ENCODE peak calls at places on chromosomes 6 and 20, in six cellular contexts. C is hepatocyte, N is MCF 10A, P is uterus, T is fibroblast of lung, I is cardiac muscle cell. S is an unnamed sample.
A peak's percentile ranks its signal among the peaks of the same experiment; 100 is the strongest.

GRCh38 chr6:165439928-165440554 is 130.6 kb upstream of the C6orf118 start:
- DNase-seq in T (peak; percentile 75), I (peak; percentile 84), P (no peak), C (peak; percentile 68), N (peak; percentile 54), S (no peak)

GRCh38 chr6:101397199-101397598 is 3.7 kb downstream of the GRIK2 start:
- DNase-seq in N (peak; percentile 58), T (peak; percentile 2), I (peak; percentile 33), P (no peak), C (no peak), S (no peak)

GRCh38 chr6:123830110-123830509 is 26.4 kb downstream of the NKAIN2 start:
- DNase-seq in C (no peak), T (no peak), N (no peak), I (peak; percentile 0), P (no peak), S (no peak)

GRCh38 chr20:53578492-53579222 is 15.0 kb downstream of the ZNF217 start:
- DNase-seq in C (peak; percentile 92), N (peak; percentile 91), I (peak; percentile 95), P (peak; percentile 45), T (peak; percentile 95), S (peak; percentile 72)

GRCh38 chr6:87700729-87701675 is 1.0 kb downstream of the AKIRIN2 start:
- DNase-seq in P (peak; percentile 25), C (peak; percentile 71), N (peak; percentile 81), T (peak; percentile 78), I (peak; percentile 51), S (peak; percentile 40)

GRCh38 chr20:37688093-37688492 is 5.7 kb upstream of the CTNNBL1 start:
- DNase-seq in T (no peak), I (no peak), P (no peak), C (no peak), N (no peak), S (no peak)

GRCh38 chr20:48776306-48776705 is 51.5 kb downstream of the PREX1 start:
- DNase-seq in C (no peak), T (peak; percentile 54), P (no peak), I (peak; percentile 66), N (no peak), S (no peak)

GRCh38 chr6:4021862-4022715 is 56.8 kb downstream of the FAM217A start:
- DNase-seq in N (peak; percentile 44), I (no peak), P (no peak), C (no peak), T (no peak), S (no peak)

GRCh38 chr20:23094927-23095326 is 8.8 kb upstream of the CD93 start:
- DNase-seq in I (peak; percentile 58), T (no peak), N (peak; percentile 92), P (no peak), C (no peak), S (peak; percentile 90)

GRCh38 chr6:107819976-107820551 is 4.0 kb downstream of the SCML4 start:
- DNase-seq in I (peak; percentile 5), P (no peak), N (peak; percentile 74), C (peak; percentile 36), T (no peak), S (peak; percentile 74)

GRCh38 chr6:104638841-104639290 is 220.9 kb downstream of the HACE1 start:
- DNase-seq in T (peak; percentile 20), C (no peak), N (peak; percentile 53), I (peak; percentile 87), P (no peak), S (peak; percentile 17)

GRCh38 chr20:47062226-47062880 is 167.7 kb downstream of the EYA2 start:
- DNase-seq in N (no peak), T (no peak), C (no peak), P (no peak), I (no peak), S (no peak)

GRCh38 chr6:76222189-76222588 is 149.7 kb upstream of the IMPG1 start:
- DNase-seq in C (no peak), N (no peak), P (no peak), I (no peak), T (no peak), S (no peak)

GRCh38 chr6:36204068-36204753 is 7.7 kb downstream of the BRPF3 start:
- DNase-seq in T (no peak), I (no peak), C (no peak), P (no peak), N (no peak), S (no peak)

GRCh38 chr20:8435251-8436035 is 303.4 kb downstream of the PLCB1 start:
- DNase-seq in P (no peak), T (no peak), I (peak; percentile 15), N (no peak), C (no peak), S (no peak)

GRCh38 chr6:24666097-24666615 is 543 bp downstream of the TDP2 start:
- DNase-seq in C (peak; percentile 66), I (peak; percentile 45), T (peak; percentile 24), N (no peak), P (peak; percentile 37), S (no peak)

GRCh38 chr6:26121141-26122004 is 34.1 kb downstream of the HFE start:
- DNase-seq in I (no peak), C (peak; percentile 30), N (no peak), T (peak; percentile 39), P (no peak), S (no peak)

GRCh38 chr6:76435174-76435573 is 362.7 kb upstream of the IMPG1 start:
- DNase-seq in N (no peak), T (no peak), I (peak; percentile 58), C (no peak), P (no peak), S (no peak)

GRCh38 chr6:118408863-118409262 is 139.2 kb upstream of the PLN start:
- DNase-seq in N (no peak), T (no peak), I (no peak), C (no peak), P (no peak), S (no peak)

GRCh38 chr6:7911345-7911725 is 747 bp upstream of the TXNDC5 start:
- DNase-seq in C (no peak), T (no peak), I (no peak), P (no peak), N (no peak), S (peak; percentile 37)

GRCh38 chr6:51019785-51020184 is 201.1 kb downstream of the TFAP2B start:
- DNase-seq in C (no peak), T (no peak), N (no peak), I (no peak), P (no peak), S (no peak)

GRCh38 chr6:10081075-10081474 is 333.8 kb downstream of the TFAP2A start:
- DNase-seq in C (no peak), N (no peak), T (no peak), P (no peak), I (no peak), S (peak; percentile 38)

GRCh38 chr6:110282412-110282811 is 75.7 kb downstream of the METTL24 start:
- DNase-seq in C (no peak), T (no peak), P (no peak), N (no peak), I (no peak), S (no peak)

GRCh38 chr6:167700199-167700598 is 126.5 kb upstream of the AFDN start:
- DNase-seq in I (no peak), T (no peak), P (no peak), N (peak; percentile 9), C (no peak), S (no peak)

GRCh38 chr6:24117016-24117415 is 9.0 kb upstream of the NRSN1 start:
- DNase-seq in I (no peak), C (no peak), N (no peak), T (no peak), P (no peak), S (no peak)

DNA sequence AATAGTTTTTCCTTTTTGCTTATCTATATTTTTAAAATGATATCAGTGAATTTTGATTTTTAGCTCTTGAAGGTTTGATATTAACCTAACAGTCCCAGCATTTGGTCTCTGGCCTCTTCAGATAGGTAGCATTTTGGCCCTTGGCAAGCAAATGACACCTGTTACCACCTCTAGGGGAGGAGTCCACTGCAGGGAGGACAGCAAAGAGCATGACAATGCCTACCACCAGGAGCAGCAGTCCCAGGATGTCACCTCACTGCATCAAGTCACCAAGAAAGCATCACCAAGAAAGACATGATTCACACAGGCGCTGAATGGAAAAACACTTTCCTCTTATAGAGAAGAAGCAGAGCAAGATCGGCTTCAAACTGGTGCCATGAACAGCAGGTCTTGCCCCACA is 224.3 kb downstream of the UBE3D start:
- DNase-seq in I (no peak), T (no peak), P (no peak), N (no peak), C (no peak), S (no peak)
- TF ChIP-seq CTCF in I (no peak), T (no peak), P (no peak), N (no peak), C (no peak), S (no peak)

GRCh38 chr6:48490658-48491057 is 379.7 kb upstream of the PTCHD4 start:
- DNase-seq in P (no peak), N (no peak), C (no peak), I (no peak), T (peak; percentile 2), S (no peak)

GRCh38 chr6:48486876-48487275 is 375.9 kb upstream of the PTCHD4 start:
- DNase-seq in P (no peak), T (no peak), C (no peak), I (no peak), N (no peak), S (no peak)

GRCh38 chr6:48486373-48486772 is 375.4 kb upstream of the PTCHD4 start:
- DNase-seq in C (no peak), I (no peak), N (no peak), T (no peak), P (no peak), S (no peak)
- TF ChIP-seq CTCF in C (no peak), I (no peak), N (no peak), T (no peak), P (no peak), S (no peak)

GRCh38 chr6:112433457-112433856 is 86.3 kb downstream of the RFPL4B start:
- DNase-seq in T (no peak), N (no peak), I (no peak), P (no peak), C (peak; percentile 10), S (no peak)

GRCh38 chr6:112432853-112433252 is 85.7 kb downstream of the RFPL4B start:
- DNase-seq in C (no peak), T (no peak), I (no peak), P (no peak), N (no peak), S (no peak)

GRCh38 chr6:112431803-112432202 is 84.7 kb downstream of the RFPL4B start:
- DNase-seq in N (no peak), C (no peak), T (no peak), P (no peak), I (no peak), S (no peak)

GRCh38 chr6:112428477-112428876 is 81.3 kb downstream of the RFPL4B start:
- DNase-seq in P (no peak), C (no peak), T (no peak), I (no peak), N (no peak), S (no peak)

DNA sequence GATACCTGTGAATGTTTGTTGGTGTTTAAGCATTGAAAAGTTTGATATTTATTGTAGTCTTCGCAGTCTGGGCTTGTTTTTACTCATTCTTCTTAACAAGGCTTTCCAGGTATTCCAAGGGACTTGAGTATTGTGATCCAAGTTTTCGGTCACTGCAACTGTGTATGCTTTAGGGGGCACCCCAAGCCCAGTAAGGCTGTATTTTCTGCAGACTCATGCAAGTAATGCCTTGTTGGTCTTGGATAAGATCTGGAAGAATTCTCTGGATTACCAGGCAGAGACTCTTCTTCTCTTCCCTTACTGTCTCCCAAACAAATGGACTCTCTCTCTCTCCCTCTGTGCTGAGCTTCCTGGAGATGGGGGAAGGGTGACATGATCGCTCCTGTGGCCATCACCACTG is 82.1 kb downstream of the RFPL4B start:
- DNase-seq in I (peak; percentile 53), P (no peak), T (peak; percentile 49), N (peak; percentile 10), C (peak; percentile 19), S (no peak)
- TF ChIP-seq CTCF in I (no peak), P (no peak), T (peak; percentile 24), N (no peak), C (peak; percentile 13), S (peak; percentile 41)

GRCh38 chr6:44003345-44004061 is 123.7 kb downstream of the MRPL14 start:
- DNase-seq in T (no peak), C (peak; percentile 37), I (no peak), N (no peak), P (no peak), S (no peak)
- TF ChIP-seq CTCF in T (no peak), C (no peak), I (no peak), N (no peak), P (no peak), S (no peak)

S was measured in foreskin keratinocyte.